ENCODE peak calls at places on chromosomes 12 and 14, in five cellular contexts. S is T-helper 1 cell, C is GM12891, F is neural crest cell, L is AG08396. Q is an unnamed sample.
A peak's percentile ranks its signal among the peaks of the same experiment; 100 is the strongest.

GRCh38 chr14:54756656-54757392 is 145.8 kb downstream of the GCH1 start:
- DNase-seq in S (no peak), C (no peak), F (no peak), L (no peak), Q (no peak)

GRCh38 chr12:19688489-19688888 is 249.2 kb downstream of the AEBP2 start:
- DNase-seq in S (no peak), C (no peak), F (no peak), L (no peak), Q (no peak)

GRCh38 chr14:102314242-102315011 is 5.1 kb upstream of the ZNF839 start:
- DNase-seq in S (peak; percentile 78), C (peak; percentile 80), F (peak; percentile 77), L (peak; percentile 84), Q (peak; percentile 78)

GRCh38 chr12:104582739-104583138 is 126.0 kb downstream of the CHST11 start:
- DNase-seq in S (no peak), C (peak; percentile 50), F (no peak), L (no peak), Q (peak; percentile 26)

GRCh38 chr14:58637040-58637390 is 747 bp upstream of the DACT1 start:
- DNase-seq in S (peak; percentile 48), C (no peak), F (no peak), L (peak; percentile 80), Q (no peak)

GRCh38 chr12:112527082-112527481 is 108.3 kb downstream of the PTPN11 start:
- DNase-seq in S (no peak), C (no peak), F (no peak), L (no peak), Q (no peak)

GRCh38 chr12:117097159-117097558 is 2.1 kb downstream of the TESC start:
- DNase-seq in S (no peak), C (no peak), F (no peak), L (no peak), Q (no peak)

GRCh38 chr12:75853621-75854020 is 178.0 kb downstream of the PHLDA1 start:
- DNase-seq in S (no peak), C (no peak), F (no peak), L (no peak), Q (no peak)

GRCh38 chr14:29442720-29443119 is 484.9 kb downstream of the PRKD1 start:
- DNase-seq in S (no peak), C (no peak), F (no peak), L (peak; percentile 31), Q (no peak)

GRCh38 chr12:69430942-69431603 is 39.1 kb upstream of the FRS2 start:
- DNase-seq in S (no peak), C (no peak), F (no peak), L (no peak), Q (no peak)

GRCh38 chr14:52391866-52392600 is 77.9 kb downstream of the PTGER2 start:
- DNase-seq in S (no peak), C (no peak), F (no peak), L (no peak), Q (no peak)

GRCh38 chr14:96519970-96520369 is 17.8 kb downstream of the PAPOLA start:
- DNase-seq in S (no peak), C (no peak), F (no peak), L (no peak), Q (no peak)

GRCh38 chr14:67031920-67032774 is 157.1 kb upstream of the GARIN2 start:
- DNase-seq in S (no peak), C (no peak), F (no peak), L (no peak), Q (no peak)

GRCh38 chr12:10719482-10719881 is 3.6 kb downstream of the YBX3 start:
- DNase-seq in S (no peak), C (no peak), F (no peak), L (no peak), Q (no peak)

GRCh38 chr12:30437616-30438015 is 258.1 kb downstream of the IPO8 start:
- DNase-seq in S (no peak), C (no peak), F (no peak), L (peak; percentile 26), Q (no peak)

GRCh38 chr14:92436115-92436776 is 77.3 kb upstream of the RIN3 start:
- DNase-seq in S (no peak), C (no peak), F (no peak), L (no peak), Q (no peak)

Q was measured in activated B cell treated with CpG ODN at 0.5 μM for 24 hours.